ENCODE peak calls at places on chromosomes 2 and 18, in five cellular contexts. L, W, E, O and B are unnamed samples. For H3K79me2, the result is how much of the 10 kb centered on the place peaks cover.

GRCh38 chr2:143717053-143717452 is 587.8 kb downstream of the ARHGAP15 start:
- DNase-seq in O (no peak), W (no peak), L (no peak), E (peak), B (no peak)

GRCh38 chr2:20369366-20369765 is 18.7 kb upstream of the PUM2 start:
- DNase-seq in O (no peak), L (no peak), W (no peak), E (no peak), B (no peak)

GRCh38 chr2:206361407-206362045 is 81.8 kb upstream of the ADAM23 start:
- DNase-seq in L (no peak), E (peak), O (no peak), W (no peak), B (no peak)

GRCh38 chr2:170176212-170176611 is 1.7 kb upstream of the MYO3B start:
- DNase-seq in L (no peak), W (no peak), O (peak), E (no peak), B (no peak)

GRCh38 chr2:120771556-120772208 is 36.0 kb downstream of the GLI2 start:
- DNase-seq in L (no peak), W (no peak), O (peak), E (peak), B (peak)

GRCh38 chr2:234596696-234597575 is 100.1 kb upstream of the ARL4C start:
- DNase-seq in W (no peak), E (no peak), O (no peak), L (peak), B (peak)

GRCh38 chr2:15539999-15540398 is 21.1 kb downstream of the NBAS start:
- DNase-seq in O (no peak), E (no peak), L (no peak), W (no peak), B (no peak)

GRCh38 chr2:224219781-224220180 is 180.7 kb upstream of the SERPINE2 start:
- DNase-seq in E (no peak), W (no peak), L (no peak), O (no peak), B (peak)

GRCh38 chr18:12031836-12032235 is 50.5 kb downstream of the IMPA2 start:
- DNase-seq in L (no peak), E (peak), W (no peak), O (no peak), B (no peak)

GRCh38 chr18:37430346-37431076 is 135.1 kb downstream of the CELF4 start:
- DNase-seq in O (peak), W (no peak), L (peak), E (no peak), B (peak)

GRCh38 chr2:72289283-72289682 is 141.6 kb upstream of the CYP26B1 start:
- DNase-seq in L (no peak), E (peak), O (no peak), W (no peak), B (no peak)

GRCh38 chr2:215692387-215693079 is 256.7 kb upstream of the FN1 start:
- DNase-seq in W (no peak), O (no peak), E (peak), L (no peak), B (peak)

GRCh38 chr18:36307513-36307912 is 10.0 kb downstream of the FHOD3 start:
- DNase-seq in W (no peak), E (peak), O (no peak), L (no peak), B (no peak)

GRCh38 chr2:55891671-55892071 is 31.9 kb downstream of the EFEMP1 start:
- DNase-seq in W (no peak), L (no peak), O (no peak), E (no peak), B (no peak)

GRCh38 chr2:9847140-9847539 is 3.9 kb downstream of the TAF1B start:
- DNase-seq in E (peak), O (no peak), W (no peak), L (no peak), B (no peak)

GRCh38 chr2:197760293-197760657 is 24.8 kb downstream of the BOLL start:
- DNase-seq in L (no peak), E (no peak), W (no peak), O (peak), B (no peak)

GRCh38 chr2:1781291-1782080 is 37.2 kb upstream of the PXDN start:
- DNase-seq in L (no peak), W (peak), O (peak), E (no peak), B (peak)

GRCh38 chr2:235106874-235107639 is 155.2 kb downstream of the SH3BP4 start:
- DNase-seq in E (peak), L (peak), O (peak), W (peak), B (peak)

GRCh38 chr2:241692448-241692847 is 5.8 kb upstream of the DTYMK start:
- DNase-seq in O (peak), W (no peak), E (peak), L (no peak), B (peak)

GRCh38 chr2:152594022-152594712 is 123.1 kb downstream of the PRPF40A start:
- DNase-seq in W (no peak), E (peak), L (no peak), O (no peak), B (no peak)

GRCh38 chr2:56705713-56706112 is 521.9 kb downstream of the CCDC85A start:
- DNase-seq in O (no peak), L (no peak), E (no peak), W (no peak), B (no peak)

GRCh38 chr2:113376935-113377445 is 60.5 kb upstream of the ZNG1B start:
- DNase-seq in W (no peak), O (no peak), E (no peak), L (no peak), B (no peak)

GRCh38 chr2:137806102-137806805 is 158.0 kb upstream of the HNMT start:
- DNase-seq in O (no peak), E (no peak), L (no peak), W (no peak), B (no peak)
- H3K79me2 ChIP-seq in O (under half), E (under half), L (under half), W (under half), B (under half)

DNA sequence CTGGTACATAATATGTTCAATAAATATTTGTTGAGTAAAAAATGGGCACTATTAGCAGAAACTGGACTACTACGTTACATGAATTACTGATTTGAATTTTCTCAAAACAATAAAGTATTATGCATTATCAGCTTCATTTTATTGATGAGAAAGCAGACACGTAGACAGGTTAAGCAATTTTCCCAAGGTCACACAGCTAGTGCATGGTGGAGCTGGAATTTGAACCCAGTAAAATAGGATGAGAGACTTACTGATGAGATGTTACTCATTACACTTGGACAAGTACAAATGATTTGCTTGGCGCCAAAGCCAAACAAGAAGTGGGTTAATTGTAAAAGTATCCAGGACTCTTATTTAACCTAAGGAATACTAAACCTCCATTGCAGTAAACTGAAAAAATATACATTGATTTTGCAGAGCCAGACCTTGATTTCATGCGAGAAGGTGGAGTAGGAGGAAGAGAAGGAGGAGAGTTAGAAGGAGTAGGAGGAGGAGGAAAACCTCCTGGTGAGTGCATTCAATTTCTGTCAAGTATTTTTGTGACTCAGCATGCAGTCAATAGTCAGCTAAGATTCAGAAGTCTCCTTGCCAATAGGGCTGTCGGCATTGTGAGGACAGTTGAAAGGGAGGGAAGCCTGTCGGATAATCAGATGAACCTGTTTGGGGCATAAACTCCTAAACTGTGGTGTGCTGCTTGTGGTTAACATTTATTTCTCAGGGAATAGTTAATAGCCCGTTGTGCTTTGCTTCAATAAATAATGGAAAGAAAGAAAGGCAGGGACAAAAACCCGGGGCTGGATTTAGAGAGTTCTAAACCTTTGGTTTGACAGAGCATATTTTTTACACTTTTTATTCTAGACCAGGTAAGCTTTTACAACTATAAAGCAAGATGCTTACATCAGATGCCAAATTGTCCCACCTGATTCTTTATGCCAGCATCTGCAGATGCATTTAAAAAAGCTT is 77.1 kb upstream of the TACR1 start:
- DNase-seq in L (peak), O (peak), E (peak), W (no peak), B (peak)
- H3K4me3 ChIP-seq in L (no peak), O (no peak), E (peak), W (no peak), B (peak)

DNA sequence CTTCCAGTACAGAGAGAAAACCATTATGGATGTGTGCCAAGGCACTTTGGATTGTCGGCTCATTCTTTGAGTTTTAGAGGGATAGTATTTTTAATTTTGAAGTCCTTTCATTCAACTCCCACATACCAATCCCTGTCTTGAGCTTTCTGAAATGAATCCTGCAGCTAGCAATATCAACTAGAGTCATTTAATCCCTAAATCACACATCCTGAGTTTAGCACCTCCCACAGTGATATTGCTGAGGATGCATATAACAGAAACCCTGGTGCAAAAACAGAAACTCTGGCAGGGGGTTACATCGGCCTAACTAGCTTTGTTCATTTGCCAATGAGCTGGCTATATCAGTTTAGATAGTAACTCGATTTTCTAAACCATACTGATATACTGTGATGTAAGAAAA is 427.3 kb downstream of the LRP1B start:
- DNase-seq in O (no peak), L (no peak), E (no peak), W (no peak), B (no peak)
- H3K79me2 ChIP-seq in O (under half), L (under half), E (under half), W (under half), B (under half)

DNA sequence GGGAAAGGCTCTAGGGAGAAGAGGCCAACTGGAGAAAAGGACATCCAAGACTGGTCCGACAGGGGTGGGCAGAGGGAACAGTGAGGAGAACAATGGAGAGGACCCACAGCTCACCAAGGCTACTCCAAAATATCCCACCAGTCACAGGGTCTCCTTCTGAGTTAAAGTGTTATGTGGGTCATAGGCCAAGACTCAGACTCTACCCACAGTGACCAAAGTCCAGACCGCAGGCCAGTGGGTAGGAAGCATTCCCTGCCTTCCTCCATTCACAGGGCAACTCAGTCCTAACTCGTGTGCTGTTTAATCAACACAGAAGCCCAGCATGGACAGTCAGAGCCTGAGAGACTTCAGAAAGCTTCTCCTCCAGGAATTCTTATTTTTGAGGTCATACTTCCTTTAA is 260.6 kb downstream of the SMAD2 start:
- DNase-seq in O (no peak), E (no peak), W (no peak), L (no peak), B (no peak)
- H3K4me3 ChIP-seq in O (no peak), E (no peak), W (no peak), L (no peak), B (no peak)

GRCh38 chr2:66440692-66441091 is 5.8 kb downstream of the MEIS1 start:
- DNase-seq in O (peak), E (peak), W (no peak), L (no peak), B (peak)
- H3K79me2 ChIP-seq in O (under half), E (half or more), W (under half), L (under half), B (under half)

GRCh38 chr2:70901235-70902066 is 34.2 kb upstream of the ATP6V1B1 start:
- DNase-seq in L (no peak), W (no peak), O (peak), E (peak), B (peak)

GRCh38 chr2:70903171-70903570 is 32.5 kb upstream of the ATP6V1B1 start:
- DNase-seq in W (no peak), L (no peak), E (no peak), O (no peak), B (no peak)

GRCh38 chr2:70902579-70902978 is 33.1 kb upstream of the ATP6V1B1 start:
- DNase-seq in O (no peak), L (no peak), E (no peak), W (no peak), B (no peak)

GRCh38 chr2:70903641-70904340 is 31.9 kb upstream of the ATP6V1B1 start:
- DNase-seq in W (no peak), O (no peak), E (no peak), L (no peak), B (no peak)

DNA sequence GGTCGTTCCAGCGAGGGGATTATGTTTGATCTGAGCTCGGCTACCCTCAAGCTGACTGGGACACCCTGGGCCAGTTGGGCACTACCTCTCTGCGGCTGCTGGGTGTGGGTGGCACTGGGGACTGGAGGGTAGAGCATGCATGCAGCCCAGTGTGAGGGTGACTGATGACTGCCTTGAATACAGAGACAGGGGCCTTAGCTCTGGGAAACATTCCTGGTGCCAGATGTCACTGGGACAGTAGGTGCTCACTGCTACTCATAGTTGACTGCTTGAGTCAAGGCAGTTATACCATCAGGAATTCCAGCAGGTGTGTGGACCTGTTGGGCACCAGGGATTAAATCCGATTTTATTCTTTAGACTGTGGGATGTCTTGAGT is 33.6 kb upstream of the ATP6V1B1 start:
- DNase-seq in W (no peak), E (no peak), O (peak), L (no peak), B (no peak)
- H3K4me3 ChIP-seq in W (no peak), E (no peak), O (no peak), L (peak), B (peak)

DNA sequence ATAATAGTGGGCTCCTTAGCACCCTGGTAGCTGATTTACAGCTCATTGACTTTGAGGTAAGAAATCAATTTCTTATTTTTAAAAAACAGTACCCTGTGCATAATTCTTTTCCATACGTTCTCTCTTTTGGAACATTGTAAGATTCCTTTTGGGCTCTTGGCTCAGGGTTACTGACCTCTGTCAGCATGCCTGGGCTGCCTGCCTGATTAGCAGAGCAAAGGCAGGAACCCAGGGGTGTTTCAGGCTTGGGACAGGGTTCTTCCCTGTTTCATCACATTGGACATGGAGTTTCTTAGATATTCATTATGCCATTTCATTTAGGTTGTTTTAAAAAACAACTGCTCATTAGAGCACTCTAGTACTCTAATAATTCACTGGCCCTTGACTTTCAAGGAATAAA is 73.8 kb upstream of the ITM2C start:
- DNase-seq in L (no peak), O (no peak), E (no peak), W (no peak), B (no peak)
- H3K79me2 ChIP-seq in L (under half), O (under half), E (half or more), W (half or more), B (half or more)

GRCh38 chr18:61893304-61893970 is 630 bp upstream of the RNF152 start:
- DNase-seq in O (peak), W (no peak), E (peak), L (no peak), B (peak)
- H3K4me3 ChIP-seq in O (peak), W (peak), E (peak), L (peak), B (peak)

GRCh38 chr2:160457588-160457987 is 36.0 kb downstream of the RBMS1 start:
- DNase-seq in W (no peak), E (no peak), L (no peak), O (no peak), B (peak)
- H3K79me2 ChIP-seq in W (under half), E (half or more), L (under half), O (under half), B (half or more)

DNA sequence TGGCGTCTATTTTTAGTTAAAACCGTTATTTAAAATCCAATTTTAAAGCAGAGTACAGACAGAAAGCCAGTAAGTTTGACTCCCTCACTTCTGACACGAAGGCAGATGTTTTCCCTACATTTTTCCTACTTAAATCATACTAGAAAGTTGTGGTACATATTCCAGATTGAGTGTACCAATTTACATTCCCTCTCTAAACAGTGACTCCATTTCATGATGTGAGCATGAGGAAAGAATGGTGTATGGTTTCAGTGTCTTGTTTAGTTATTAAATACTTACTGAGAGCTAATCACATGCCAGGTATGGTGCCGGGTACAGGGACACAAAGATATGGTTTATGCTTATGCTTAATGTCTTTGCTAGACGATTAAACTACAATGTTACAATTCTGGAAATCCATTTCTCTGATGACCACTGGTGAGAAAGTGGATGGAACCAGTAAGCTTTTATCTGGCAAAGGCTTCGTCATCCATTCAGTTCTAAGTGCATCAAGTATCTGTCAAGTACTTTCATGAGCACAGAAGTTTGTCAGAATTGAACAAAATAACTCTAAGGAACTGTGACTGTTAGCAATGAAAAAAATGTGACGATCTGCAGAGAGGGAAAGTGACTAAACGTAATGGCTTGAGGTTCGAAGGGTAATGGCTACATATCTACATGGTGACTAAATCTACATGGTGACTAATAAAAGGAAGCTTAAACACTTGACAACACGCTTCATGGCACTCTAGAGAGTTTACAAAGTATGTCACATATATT is 25.7 kb downstream of the MAP4K3 start:
- DNase-seq in L (no peak), O (peak), E (peak), W (peak), B (no peak)
- H3K4me3 ChIP-seq in L (no peak), O (no peak), E (peak), W (peak), B (peak)